ENCODE peak calls at places on chromosomes 13 and 19, in ten cellular contexts. A is T-helper 2 cell, J is fibroblast of mammary gland, R is NCI-H510A treated with DMSO at 0.1 percent for 48 hours, V is left colon, T is hippocampal formation, E is iris pigment epithelial cell, M is endothelial cell, N is SIG-M5, L is caudate nucleus. K is an unnamed sample.

GRCh38 chr19:54653181-54653809 is 9.5 kb upstream of the LILRB4 start:
- DNase-seq in M (no peak), V (no peak), J (peak; percentile 30), E (peak; percentile 33), T (peak; percentile 28), R (peak; percentile 9), N (no peak), A (no peak), L (no peak), K (no peak)

GRCh38 chr19:43527860-43528622 is 1.0 kb upstream of the ETHE1 start:
- DNase-seq in L (no peak), E (no peak), T (no peak), M (no peak), V (peak; percentile 53), A (no peak), J (peak; percentile 44), N (no peak), R (peak; percentile 72), K (no peak)

GRCh38 chr19:18427752-18428131 is 8.5 kb downstream of the SSBP4 start:
- DNase-seq in J (no peak), A (no peak), N (no peak), E (no peak), M (no peak), R (no peak), V (no peak), L (no peak), T (no peak), K (no peak)

GRCh38 chr13:36905944-36906343 is 14.1 kb downstream of the SMAD9 start:
- DNase-seq in M (no peak), A (no peak), E (no peak), V (no peak), T (no peak), N (no peak), J (no peak), L (no peak), R (no peak), K (no peak)

GRCh38 chr19:55446060-55446459 is 3.0 kb upstream of the SHISA7 start:
- DNase-seq in L (no peak), E (no peak), T (no peak), V (no peak), J (no peak), N (no peak), R (no peak), M (no peak), A (no peak), K (no peak)

GRCh38 chr19:30439271-30439750 is 67.1 kb downstream of the ZNF536 start:
- DNase-seq in M (no peak), L (no peak), T (no peak), E (no peak), R (no peak), J (no peak), N (no peak), V (no peak), A (no peak), K (no peak)

GRCh38 chr13:34816118-34816517 is 126.0 kb upstream of the NBEA start:
- DNase-seq in L (peak; percentile 3), N (no peak), R (no peak), T (no peak), J (no peak), E (no peak), A (no peak), V (no peak), M (no peak), K (no peak)

GRCh38 chr13:51501592-51502205 is 48.9 kb upstream of the INTS6 start:
- DNase-seq in T (no peak), A (no peak), V (no peak), R (no peak), J (peak; percentile 83), E (peak; percentile 58), L (no peak), N (no peak), M (no peak), K (no peak)

GRCh38 chr13:29266743-29267142 is 328.7 kb downstream of the SLC7A1 start:
- DNase-seq in V (no peak), L (no peak), A (no peak), J (no peak), E (no peak), N (no peak), T (no peak), R (no peak), M (no peak), K (no peak)

GRCh38 chr13:109586509-109587346 is 199.7 kb downstream of the IRS2 start:
- DNase-seq in E (no peak), T (no peak), M (no peak), A (no peak), V (peak; percentile 73), J (no peak), L (no peak), R (no peak), N (no peak), K (no peak)

GRCh38 chr19:5937550-5937949 is 23.5 kb downstream of the CAPS start:
- DNase-seq in L (no peak), T (no peak), J (no peak), R (no peak), M (no peak), N (no peak), A (no peak), E (no peak), V (no peak), K (no peak)

GRCh38 chr19:18919086-18919894 is at the start of the genes COPE and DDX49:
- DNase-seq in N (peak; percentile 97), E (peak; percentile 100), A (peak; percentile 97), J (peak; percentile 100), M (peak; percentile 90), L (peak; percentile 98), R (peak; percentile 99), T (peak; percentile 100), V (peak; percentile 99), K (peak; percentile 98)

GRCh38 chr13:84616864-84617263 is 734.6 kb upstream of the SLITRK1 start:
- DNase-seq in M (no peak), E (no peak), A (no peak), T (no peak), N (no peak), L (no peak), R (no peak), V (no peak), J (no peak), K (no peak)